ENCODE peak calls at places on chromosomes 13 and 19, in six cellular contexts. One of them, this sample, is unnamed.

GRCh38 chr19:18399008-18399407 is 1.6 kb upstream of the LRRC25 start:
- DNase-seq in iris pigment epithelial cell: peak
- DNase-seq in stimulated activated CD4-positive, alpha-beta T cell treated with anti-CD3 and anti-CD28 coated beads, Interleukin-4, amount 100 ng/mL, for 48 hours: no peak
- DNase-seq in GM12892: no peak
- DNase-seq in stimulated activated CD8-positive, alpha-beta memory T cell treated with anti-CD3 and anti-CD28 coated beads, Interleukin-4, amount 100 ng/mL, for 24 hours: no peak
- DNase-seq in effector CD4-positive, alpha-beta T cell: no peak
- DNase-seq in this sample: no peak

GRCh38 chr13:113968463-113969310 is 5.2 kb downstream of the C13orf46 start:
- DNase-seq in GM12892: no peak
- DNase-seq in effector CD4-positive, alpha-beta T cell: no peak
- DNase-seq in stimulated activated CD8-positive, alpha-beta memory T cell treated with anti-CD3 and anti-CD28 coated beads, Interleukin-4, amount 100 ng/mL, for 24 hours: no peak
- DNase-seq in stimulated activated CD4-positive, alpha-beta T cell treated with anti-CD3 and anti-CD28 coated beads, Interleukin-4, amount 100 ng/mL, for 48 hours: no peak
- DNase-seq in iris pigment epithelial cell: no peak
- DNase-seq in this sample: no peak

GRCh38 chr19:40398417-40399056 is 8.6 kb upstream of the HIPK4 start:
- DNase-seq in effector CD4-positive, alpha-beta T cell: peak
- DNase-seq in GM12892: no peak
- DNase-seq in stimulated activated CD8-positive, alpha-beta memory T cell treated with anti-CD3 and anti-CD28 coated beads, Interleukin-4, amount 100 ng/mL, for 24 hours: peak
- DNase-seq in iris pigment epithelial cell: peak
- DNase-seq in stimulated activated CD4-positive, alpha-beta T cell treated with anti-CD3 and anti-CD28 coated beads, Interleukin-4, amount 100 ng/mL, for 48 hours: peak
- DNase-seq in this sample: peak

GRCh38 chr13:106566682-106567420 is 1.1 kb downstream of the ARGLU1 start:
- DNase-seq in stimulated activated CD4-positive, alpha-beta T cell treated with anti-CD3 and anti-CD28 coated beads, Interleukin-4, amount 100 ng/mL, for 48 hours: peak
- DNase-seq in GM12892: peak
- DNase-seq in iris pigment epithelial cell: peak
- DNase-seq in stimulated activated CD8-positive, alpha-beta memory T cell treated with anti-CD3 and anti-CD28 coated beads, Interleukin-4, amount 100 ng/mL, for 24 hours: peak
- DNase-seq in effector CD4-positive, alpha-beta T cell: peak
- DNase-seq in this sample: peak

GRCh38 chr19:30378701-30379100 is 6.5 kb downstream of the ZNF536 start:
- DNase-seq in GM12892: no peak
- DNase-seq in stimulated activated CD4-positive, alpha-beta T cell treated with anti-CD3 and anti-CD28 coated beads, Interleukin-4, amount 100 ng/mL, for 48 hours: no peak
- DNase-seq in effector CD4-positive, alpha-beta T cell: no peak
- DNase-seq in iris pigment epithelial cell: no peak
- DNase-seq in stimulated activated CD8-positive, alpha-beta memory T cell treated with anti-CD3 and anti-CD28 coated beads, Interleukin-4, amount 100 ng/mL, for 24 hours: no peak
- DNase-seq in this sample: no peak

GRCh38 chr19:1144741-1145140 is 29.3 kb downstream of the SBNO2 start:
- DNase-seq in stimulated activated CD8-positive, alpha-beta memory T cell treated with anti-CD3 and anti-CD28 coated beads, Interleukin-4, amount 100 ng/mL, for 24 hours: no peak
- DNase-seq in stimulated activated CD4-positive, alpha-beta T cell treated with anti-CD3 and anti-CD28 coated beads, Interleukin-4, amount 100 ng/mL, for 48 hours: no peak
- DNase-seq in effector CD4-positive, alpha-beta T cell: no peak
- DNase-seq in GM12892: no peak
- DNase-seq in iris pigment epithelial cell: no peak
- DNase-seq in this sample: no peak

GRCh38 chr19:18292810-18293641 is 11.6 kb upstream of the JUND start:
- DNase-seq in stimulated activated CD4-positive, alpha-beta T cell treated with anti-CD3 and anti-CD28 coated beads, Interleukin-4, amount 100 ng/mL, for 48 hours: peak
- DNase-seq in stimulated activated CD8-positive, alpha-beta memory T cell treated with anti-CD3 and anti-CD28 coated beads, Interleukin-4, amount 100 ng/mL, for 24 hours: no peak
- DNase-seq in GM12892: no peak
- DNase-seq in iris pigment epithelial cell: peak
- DNase-seq in effector CD4-positive, alpha-beta T cell: no peak
- DNase-seq in this sample: peak

GRCh38 chr19:2166741-2167738 is 3.3 kb downstream of the DOT1L start:
- DNase-seq in stimulated activated CD8-positive, alpha-beta memory T cell treated with anti-CD3 and anti-CD28 coated beads, Interleukin-4, amount 100 ng/mL, for 24 hours: no peak
- DNase-seq in stimulated activated CD4-positive, alpha-beta T cell treated with anti-CD3 and anti-CD28 coated beads, Interleukin-4, amount 100 ng/mL, for 48 hours: no peak
- DNase-seq in iris pigment epithelial cell: no peak
- DNase-seq in GM12892: no peak
- DNase-seq in effector CD4-positive, alpha-beta T cell: no peak
- DNase-seq in this sample: peak

GRCh38 chr19:48918801-48919247 is 14.7 kb upstream of the DHDH start:
- DNase-seq in GM12892: no peak
- DNase-seq in stimulated activated CD4-positive, alpha-beta T cell treated with anti-CD3 and anti-CD28 coated beads, Interleukin-4, amount 100 ng/mL, for 48 hours: no peak
- DNase-seq in effector CD4-positive, alpha-beta T cell: no peak
- DNase-seq in stimulated activated CD8-positive, alpha-beta memory T cell treated with anti-CD3 and anti-CD28 coated beads, Interleukin-4, amount 100 ng/mL, for 24 hours: no peak
- DNase-seq in iris pigment epithelial cell: no peak
- DNase-seq in this sample: peak

This sample was measured in dermis blood vessel endothelial cell.